ENCODE peak calls at places on chromosomes 13 and 19, in nine cellular contexts. T, R, M, A, O, E, W, Q and Z are unnamed samples. For H3K4me1, the result is how much of the 10 kb centered on the place peaks cover.

GRCh38 chr19:21593008-21593427 is 87.6 kb downstream of the ZNF429 start:
- DNase-seq in M (no peak), E (no peak), O (no peak), A (no peak), R (no peak), T (no peak), Q (no peak), W (no peak), Z (no peak)

GRCh38 chr19:29887498-29887897 is 54.5 kb upstream of the URI1 start:
- DNase-seq in A (no peak), W (peak), T (no peak), R (no peak), Q (no peak), O (peak), E (no peak), M (no peak), Z (peak)

GRCh38 chr13:84645196-84646071 is 763.2 kb upstream of the SLITRK1 start:
- DNase-seq in R (no peak), T (no peak), A (no peak), O (peak), M (no peak), W (no peak), E (peak), Q (no peak), Z (no peak)

GRCh38 chr13:100440756-100441421 is 147.7 kb downstream of the GGACT start:
- DNase-seq in E (no peak), T (no peak), O (peak), M (no peak), R (no peak), Q (no peak), W (no peak), A (no peak), Z (no peak)

GRCh38 chr19:8017808-8018207 is 12.4 kb upstream of the ELAVL1 start:
- DNase-seq in W (no peak), O (no peak), T (no peak), E (no peak), R (no peak), A (peak), M (no peak), Q (no peak), Z (no peak)

GRCh38 chr13:111371211-111371610 is 50.8 kb downstream of the TEX29 start:
- DNase-seq in M (no peak), R (no peak), A (no peak), Q (peak), O (peak), W (no peak), E (no peak), T (no peak), Z (no peak)

GRCh38 chr19:35596366-35596999 is 10.5 kb downstream of the PMIS2 start:
- DNase-seq in W (no peak), T (no peak), R (no peak), O (no peak), E (no peak), M (no peak), Q (no peak), A (no peak), Z (no peak)

GRCh38 chr19:13983213-13983889 is 22.8 kb downstream of the RFX1 start:
- DNase-seq in E (peak), W (no peak), T (no peak), M (no peak), A (no peak), R (no peak), O (no peak), Q (no peak), Z (no peak)

GRCh38 chr13:43301341-43301969 is 278.1 kb downstream of the DNAJC15 start:
- DNase-seq in A (no peak), O (peak), M (no peak), E (no peak), R (no peak), Q (no peak), T (no peak), W (no peak), Z (no peak)

GRCh38 chr19:12166596-12166995 is 3.7 kb downstream of the ZNF136 start:
- DNase-seq in M (no peak), E (no peak), T (no peak), Q (no peak), O (peak), R (no peak), A (no peak), W (no peak), Z (no peak)

GRCh38 chr19:23792784-23793183 is 34.1 kb upstream of the ZNF681 start:
- DNase-seq in R (no peak), O (no peak), E (no peak), A (no peak), T (no peak), W (no peak), Q (no peak), M (no peak), Z (no peak)

GRCh38 chr13:110911880-110912279 is 3.0 kb downstream of the ANKRD10 start:
- DNase-seq in T (no peak), Q (no peak), R (no peak), O (peak), W (no peak), M (no peak), E (no peak), A (no peak), Z (no peak)

GRCh38 chr13:39463611-39464010 is 139.4 kb downstream of the LHFPL6 start:
- DNase-seq in O (no peak), A (no peak), M (no peak), E (no peak), W (no peak), Q (no peak), T (no peak), R (no peak), Z (no peak)

GRCh38 chr19:1155352-1156304 is 18.4 kb downstream of the SBNO2 start:
- DNase-seq in E (no peak), T (peak), M (no peak), R (no peak), W (no peak), A (no peak), Q (no peak), O (no peak), Z (peak)

GRCh38 chr13:26719356-26719945 is 41.1 kb downstream of the GPR12 start:
- DNase-seq in M (no peak), W (no peak), O (peak), R (no peak), A (no peak), Q (no peak), E (no peak), T (no peak), Z (no peak)

GRCh38 chr19:18932216-18932841 is 8.7 kb downstream of the HOMER3 start:
- DNase-seq in M (peak), T (peak), E (peak), O (no peak), W (peak), Q (peak), A (peak), R (no peak), Z (peak)

GRCh38 chr19:4624301-4624700 is 15.0 kb upstream of the TNFAIP8L1 start:
- DNase-seq in R (no peak), W (no peak), Q (no peak), T (no peak), O (no peak), A (no peak), E (no peak), M (no peak), Z (no peak)

GRCh38 chr19:4717191-4717965 is 6.3 kb downstream of the DPP9 start:
- DNase-seq in M (no peak), W (no peak), T (no peak), A (no peak), Q (peak), O (peak), R (no peak), E (no peak), Z (no peak)

GRCh38 chr19:51251453-51251790 is 542 bp downstream of the SIGLECL1 start:
- DNase-seq in T (no peak), R (no peak), M (no peak), Q (no peak), E (no peak), W (no peak), O (no peak), A (no peak), Z (no peak)

GRCh38 chr19:40274585-40275544 is 10.3 kb downstream of the AKT2 start:
- DNase-seq in O (no peak), T (no peak), W (no peak), M (no peak), E (no peak), Q (no peak), R (no peak), A (no peak), Z (no peak)

GRCh38 chr19:2027361-2027760 is 11.8 kb upstream of the BTBD2 start:
- DNase-seq in R (no peak), O (peak), E (no peak), W (no peak), T (no peak), Q (peak), M (no peak), A (no peak), Z (no peak)

GRCh38 chr19:45889210-45889885 is 3.4 kb upstream of the IRF2BP1 start:
- DNase-seq in A (no peak), W (no peak), E (no peak), Q (no peak), M (no peak), T (no peak), O (no peak), R (no peak), Z (no peak)

GRCh38 chr19:412356-413355 is 3.7 kb upstream of the C2CD4C start:
- DNase-seq in E (peak), W (no peak), A (no peak), T (no peak), R (no peak), M (peak), Q (no peak), O (no peak), Z (peak)

GRCh38 chr19:12938536-12939291 is at the start of gene CALR:
- DNase-seq in E (peak), A (peak), R (no peak), T (no peak), W (no peak), M (no peak), Q (no peak), O (no peak), Z (peak)

GRCh38 chr19:41939861-41940442 is 11.7 kb upstream of the ERFL start:
- DNase-seq in A (peak), T (no peak), Q (no peak), E (peak), R (no peak), W (peak), M (no peak), O (no peak), Z (no peak)

GRCh38 chr19:17164644-17165043 is 50.5 kb upstream of the USE1 start:
- DNase-seq in O (no peak), W (no peak), A (no peak), T (no peak), R (no peak), Q (no peak), M (no peak), E (no peak), Z (no peak)
- TF ChIP-seq POLR2A in O (no peak), W (no peak), A (no peak), T (no peak), R (no peak), Q (no peak), M (no peak), E (no peak), Z (no peak)

DNA sequence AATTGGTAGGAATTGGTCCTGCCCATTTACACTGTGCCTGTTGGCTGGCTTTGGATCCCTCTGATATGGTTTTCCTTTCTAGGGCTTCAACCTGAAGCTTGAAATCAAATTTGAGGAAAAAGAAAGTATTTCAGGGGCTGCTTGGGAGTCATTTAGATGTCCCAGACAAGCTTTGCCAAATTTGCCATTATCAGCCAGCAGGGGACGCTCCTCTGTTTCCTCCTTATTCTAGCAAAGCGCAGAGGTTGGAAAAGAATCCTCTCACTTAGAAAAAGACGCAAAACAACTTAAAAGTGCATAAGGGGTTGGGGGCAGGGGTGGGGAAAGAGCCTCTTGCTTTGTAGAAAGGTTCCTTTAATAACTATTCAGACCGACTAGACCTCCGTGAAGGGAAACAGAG is 1211.1 kb upstream of the PCDH20 start:
- DNase-seq in M (no peak), Q (no peak), W (no peak), E (no peak), O (no peak), R (no peak), T (no peak), A (no peak), Z (no peak)
- H3K4me1 ChIP-seq in M (under half), Q (under half), W (under half), E (under half), O (under half), R (under half), T (under half), A (under half), Z (under half)

GRCh38 chr19:57559404-57560025 is at the start of gene ZNF550:
- DNase-seq in O (peak), A (peak), M (peak), E (peak), Q (peak), W (peak), T (peak), R (peak), Z (peak)
- TF ChIP-seq POLR2A in O (peak), A (peak), M (no peak), E (peak), Q (no peak), W (no peak), T (no peak), R (peak), Z (peak)

GRCh38 chr19:10749435-10750384 is 31.8 kb downstream of the DNM2 start:
- DNase-seq in E (peak), O (no peak), T (no peak), R (no peak), Q (no peak), W (peak), M (no peak), A (peak), Z (no peak)
- H3K4me1 ChIP-seq in E (half or more), O (under half), T (half or more), R (under half), Q (under half), W (half or more), M (half or more), A (half or more), Z (under half)